ENCODE peak calls at places on chromosomes 5 and 9, in five cellular contexts. One of them, this sample, is unnamed. For H3K4me1, the result is how much of the 10 kb centered on the place peaks cover.

GRCh38 chr9:1005043-1005667 is 28.7 kb downstream of the DMRT3 start:
- DNase-seq in mesendoderm: peak
- DNase-seq in mesenchymal stem cell: peak
- DNase-seq in IMR-90: peak
- DNase-seq in neuronal stem cell: peak
- DNase-seq in this sample: peak

GRCh38 chr5:173592050-173592669 is 24.3 kb downstream of the BOD1 start:
- DNase-seq in mesenchymal stem cell: no peak
- DNase-seq in IMR-90: no peak
- DNase-seq in mesendoderm: peak
- DNase-seq in neuronal stem cell: no peak
- DNase-seq in this sample: no peak

GRCh38 chr9:95937131-95937530 is 61.6 kb downstream of the ERCC6L2 start:
- DNase-seq in mesendoderm: no peak
- DNase-seq in neuronal stem cell: no peak
- DNase-seq in IMR-90: no peak
- DNase-seq in mesenchymal stem cell: no peak
- DNase-seq in this sample: no peak

GRCh38 chr5:142095651-142096330 is 12.8 kb upstream of the NDFIP1 start:
- DNase-seq in mesenchymal stem cell: no peak
- DNase-seq in mesendoderm: no peak
- DNase-seq in IMR-90: no peak
- DNase-seq in neuronal stem cell: no peak
- DNase-seq in this sample: no peak

GRCh38 chr9:79166005-79166404 is 405.8 kb upstream of the TLE4 start:
- DNase-seq in mesendoderm: no peak
- DNase-seq in IMR-90: peak
- DNase-seq in mesenchymal stem cell: peak
- DNase-seq in neuronal stem cell: no peak
- DNase-seq in this sample: no peak

GRCh38 chr5:91206734-91207133 is 176.4 kb downstream of the ARRDC3 start:
- DNase-seq in IMR-90: peak
- DNase-seq in mesendoderm: no peak
- DNase-seq in mesenchymal stem cell: peak
- DNase-seq in neuronal stem cell: no peak
- DNase-seq in this sample: no peak

GRCh38 chr5:71629950-71630349 is 42.8 kb downstream of the MCCC2 start:
- DNase-seq in neuronal stem cell: peak
- DNase-seq in mesendoderm: no peak
- DNase-seq in mesenchymal stem cell: no peak
- DNase-seq in IMR-90: no peak
- DNase-seq in this sample: no peak

GRCh38 chr5:66807743-66808142 is 211.6 kb downstream of the MAST4 start:
- DNase-seq in neuronal stem cell: no peak
- DNase-seq in mesendoderm: peak
- DNase-seq in mesenchymal stem cell: peak
- DNase-seq in IMR-90: peak
- DNase-seq in this sample: no peak

GRCh38 chr9:116520218-116520617 is 166.9 kb upstream of the TRIM32 start:
- DNase-seq in mesenchymal stem cell: no peak
- DNase-seq in IMR-90: no peak
- DNase-seq in mesendoderm: no peak
- DNase-seq in neuronal stem cell: no peak
- DNase-seq in this sample: no peak

GRCh38 chr9:81445331-81445921 is 243.9 kb downstream of the TLE1 start:
- DNase-seq in IMR-90: no peak
- DNase-seq in neuronal stem cell: no peak
- DNase-seq in mesendoderm: no peak
- DNase-seq in mesenchymal stem cell: no peak
- DNase-seq in this sample: no peak

GRCh38 chr9:12798066-12798770 is 23.4 kb downstream of the LURAP1L start:
- DNase-seq in mesenchymal stem cell: no peak
- DNase-seq in IMR-90: no peak
- DNase-seq in neuronal stem cell: no peak
- DNase-seq in mesendoderm: no peak
- DNase-seq in this sample: no peak

GRCh38 chr5:72410896-72411295 is 90.7 kb downstream of the PTCD2 start:
- DNase-seq in IMR-90: peak
- DNase-seq in mesendoderm: no peak
- DNase-seq in mesenchymal stem cell: no peak
- DNase-seq in neuronal stem cell: no peak
- DNase-seq in this sample: no peak

GRCh38 chr9:79604149-79604548 is 32.4 kb downstream of the TLE4 start:
- DNase-seq in IMR-90: no peak
- DNase-seq in mesendoderm: no peak
- DNase-seq in neuronal stem cell: no peak
- DNase-seq in mesenchymal stem cell: no peak
- DNase-seq in this sample: no peak

GRCh38 chr9:78307360-78307759 is 10.4 kb downstream of the PSAT1 start:
- DNase-seq in IMR-90: no peak
- DNase-seq in neuronal stem cell: no peak
- DNase-seq in mesendoderm: no peak
- DNase-seq in mesenchymal stem cell: no peak
- DNase-seq in this sample: no peak

GRCh38 chr9:116647515-116647809 is 39.6 kb upstream of the TRIM32 start:
- DNase-seq in IMR-90: no peak
- DNase-seq in mesenchymal stem cell: no peak
- DNase-seq in neuronal stem cell: no peak
- DNase-seq in mesendoderm: no peak
- DNase-seq in this sample: no peak

GRCh38 chr9:125681657-125682056 is 25.4 kb downstream of the MAPKAP1 start:
- DNase-seq in IMR-90: no peak
- DNase-seq in mesendoderm: no peak
- DNase-seq in neuronal stem cell: no peak
- DNase-seq in mesenchymal stem cell: no peak
- DNase-seq in this sample: no peak

GRCh38 chr5:24749701-24750100 is 104.9 kb upstream of the CDH10 start:
- DNase-seq in neuronal stem cell: no peak
- DNase-seq in mesenchymal stem cell: no peak
- DNase-seq in mesendoderm: no peak
- DNase-seq in IMR-90: peak
- DNase-seq in this sample: no peak

GRCh38 chr5:76104027-76104426 is 20.8 kb downstream of the SV2C start:
- DNase-seq in mesenchymal stem cell: peak
- DNase-seq in mesendoderm: peak
- DNase-seq in IMR-90: peak
- DNase-seq in neuronal stem cell: peak
- DNase-seq in this sample: peak

GRCh38 chr5:126438871-126439270 is 15.7 kb downstream of the GRAMD2B start:
- DNase-seq in neuronal stem cell: no peak
- DNase-seq in mesendoderm: no peak
- DNase-seq in mesenchymal stem cell: no peak
- DNase-seq in IMR-90: peak
- DNase-seq in this sample: no peak

GRCh38 chr9:34328500-34328982 is 527 bp downstream of the KIF24 start:
- DNase-seq in IMR-90: no peak
- DNase-seq in mesenchymal stem cell: no peak
- DNase-seq in neuronal stem cell: no peak
- DNase-seq in mesendoderm: peak
- DNase-seq in this sample: no peak

GRCh38 chr9:120892177-120892747 is 15.3 kb upstream of the PHF19 start:
- DNase-seq in IMR-90: no peak
- DNase-seq in mesendoderm: no peak
- DNase-seq in mesenchymal stem cell: no peak
- DNase-seq in neuronal stem cell: no peak
- DNase-seq in this sample: no peak

GRCh38 chr5:92758552-92758951 is 822.5 kb downstream of the NR2F1-AS1 start:
- DNase-seq in IMR-90: peak
- DNase-seq in neuronal stem cell: no peak
- DNase-seq in mesenchymal stem cell: peak
- DNase-seq in mesendoderm: no peak
- DNase-seq in this sample: no peak

GRCh38 chr5:135709998-135710670 is 124.3 kb upstream of the SLC25A48 start:
- DNase-seq in mesenchymal stem cell: no peak
- DNase-seq in neuronal stem cell: no peak
- DNase-seq in mesendoderm: no peak
- DNase-seq in IMR-90: no peak
- DNase-seq in this sample: no peak

GRCh38 chr9:87678650-87679355 is 47.1 kb upstream of the CTSL start:
- DNase-seq in IMR-90: peak
- DNase-seq in mesenchymal stem cell: peak
- DNase-seq in mesendoderm: peak
- DNase-seq in neuronal stem cell: peak
- DNase-seq in this sample: peak

GRCh38 chr9:95101326-95101725 is 216.2 kb downstream of the FANCC start:
- DNase-seq in neuronal stem cell: no peak
- DNase-seq in mesendoderm: no peak
- DNase-seq in mesenchymal stem cell: no peak
- DNase-seq in IMR-90: no peak
- DNase-seq in this sample: no peak

GRCh38 chr5:72235725-72236124 is 84.3 kb downstream of the MRPS27 start:
- DNase-seq in neuronal stem cell: no peak
- DNase-seq in IMR-90: no peak
- DNase-seq in mesenchymal stem cell: peak
- DNase-seq in mesendoderm: no peak
- DNase-seq in this sample: no peak

GRCh38 chr5:134004626-134005414 is at the start of gene VDAC1:
- DNase-seq in neuronal stem cell: peak
- DNase-seq in mesenchymal stem cell: peak
- DNase-seq in IMR-90: peak
- DNase-seq in mesendoderm: peak
- DNase-seq in this sample: peak

GRCh38 chr5:61532983-61533382 is 200.9 kb downstream of the ZSWIM6 start:
- DNase-seq in IMR-90: no peak
- DNase-seq in mesenchymal stem cell: no peak
- DNase-seq in neuronal stem cell: no peak
- DNase-seq in mesendoderm: no peak
- DNase-seq in this sample: no peak

GRCh38 chr5:151110122-151110681 is 29.4 kb upstream of the TNIP1 start:
- DNase-seq in IMR-90: no peak
- DNase-seq in mesenchymal stem cell: no peak
- DNase-seq in mesendoderm: no peak
- DNase-seq in neuronal stem cell: no peak
- DNase-seq in this sample: no peak

DNA sequence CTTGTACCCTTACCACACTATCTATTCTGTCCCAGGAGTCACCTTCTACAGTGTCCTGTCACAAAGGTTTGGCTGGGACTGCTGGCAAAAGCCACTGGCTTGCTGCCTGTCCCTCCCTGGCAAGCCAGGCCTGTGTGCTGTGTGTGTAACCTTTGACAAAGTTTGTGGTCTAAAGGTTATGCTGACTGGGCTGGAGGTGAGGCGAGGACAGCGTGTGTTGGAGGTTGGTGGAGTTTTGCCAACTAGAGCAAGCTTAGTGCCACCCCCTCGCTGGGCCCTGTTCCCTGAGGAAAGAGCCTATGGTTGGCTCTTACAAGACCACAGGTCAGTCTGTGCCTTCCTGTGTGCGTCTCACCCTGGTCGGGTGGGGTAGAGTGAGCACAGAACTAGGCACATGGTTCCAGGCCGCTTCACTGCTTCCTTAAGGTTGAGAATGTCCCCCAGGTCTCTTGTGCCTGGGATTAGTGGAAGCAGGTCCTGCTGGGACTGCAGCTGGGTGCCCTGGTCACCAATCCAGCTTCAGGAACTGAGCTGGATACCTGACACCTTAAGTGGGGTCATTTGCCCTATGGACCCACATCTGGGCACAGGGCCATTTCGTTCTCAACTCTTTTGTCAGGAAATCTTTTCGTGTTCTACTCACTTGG is 152.2 kb downstream of the GADD45G start:
- DNase-seq in neuronal stem cell: no peak
- DNase-seq in IMR-90: no peak
- DNase-seq in mesenchymal stem cell: peak
- DNase-seq in mesendoderm: no peak
- DNase-seq in this sample: no peak
- H3K18ac ChIP-seq in neuronal stem cell: peak
- H3K18ac ChIP-seq in IMR-90: no peak
- H3K18ac ChIP-seq in mesenchymal stem cell: peak
- H3K18ac ChIP-seq in mesendoderm: no peak
- H3K18ac ChIP-seq in this sample: no peak

GRCh38 chr5:56468278-56468677 is 235.1 kb upstream of the ANKRD55 start:
- DNase-seq in mesenchymal stem cell: no peak
- DNase-seq in IMR-90: no peak
- DNase-seq in mesendoderm: no peak
- DNase-seq in neuronal stem cell: no peak
- DNase-seq in this sample: no peak

GRCh38 chr5:56464935-56465756 is 232.0 kb upstream of the ANKRD55 start:
- DNase-seq in neuronal stem cell: no peak
- DNase-seq in mesendoderm: no peak
- DNase-seq in mesenchymal stem cell: no peak
- DNase-seq in IMR-90: no peak
- DNase-seq in this sample: no peak

GRCh38 chr5:56466136-56466816 is 233.1 kb upstream of the ANKRD55 start:
- DNase-seq in mesenchymal stem cell: no peak
- DNase-seq in mesendoderm: peak
- DNase-seq in IMR-90: no peak
- DNase-seq in neuronal stem cell: no peak
- DNase-seq in this sample: no peak

GRCh38 chr5:56465757-56466127 is 232.6 kb upstream of the ANKRD55 start:
- DNase-seq in mesendoderm: no peak
- DNase-seq in neuronal stem cell: no peak
- DNase-seq in IMR-90: peak
- DNase-seq in mesenchymal stem cell: peak
- DNase-seq in this sample: no peak

GRCh38 chr5:56467176-56467717 is 234.1 kb upstream of the ANKRD55 start:
- DNase-seq in mesendoderm: no peak
- DNase-seq in neuronal stem cell: no peak
- DNase-seq in IMR-90: no peak
- DNase-seq in mesenchymal stem cell: no peak
- DNase-seq in this sample: no peak
- H3K4me1 ChIP-seq in mesendoderm: under half
- H3K4me1 ChIP-seq in neuronal stem cell: under half
- H3K4me1 ChIP-seq in IMR-90: under half
- H3K4me1 ChIP-seq in mesenchymal stem cell: under half
- H3K4me1 ChIP-seq in this sample: under half

GRCh38 chr5:37112383-37112991 is 136.7 kb downstream of the CPLANE1 start:
- DNase-seq in neuronal stem cell: no peak
- DNase-seq in mesenchymal stem cell: no peak
- DNase-seq in mesendoderm: no peak
- DNase-seq in IMR-90: peak
- DNase-seq in this sample: no peak
- H3K9ac ChIP-seq in neuronal stem cell: no peak
- H3K9ac ChIP-seq in mesenchymal stem cell: no peak
- H3K9ac ChIP-seq in mesendoderm: no peak
- H3K9ac ChIP-seq in IMR-90: no peak
- H3K9ac ChIP-seq in this sample: no peak

DNA sequence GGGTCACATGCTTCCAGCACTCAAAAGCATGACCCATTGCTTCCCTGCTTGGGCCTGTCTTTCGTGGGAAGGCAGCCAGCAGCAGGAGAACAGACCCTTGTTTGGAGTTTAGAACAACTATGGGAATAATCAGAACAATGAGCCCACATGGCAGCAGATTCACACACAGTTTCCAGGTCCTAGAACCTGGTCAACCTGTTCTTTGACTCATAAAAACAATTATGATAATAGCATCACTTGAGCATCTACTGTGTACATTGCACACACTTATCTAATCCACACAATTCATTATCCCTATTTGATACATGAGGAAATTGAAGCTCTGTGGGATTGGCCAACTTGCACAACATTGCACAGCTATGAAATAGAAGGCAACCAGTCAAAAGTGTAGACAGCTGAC is 41.7 kb downstream of the KLF4 start:
- DNase-seq in IMR-90: no peak
- DNase-seq in neuronal stem cell: no peak
- DNase-seq in mesenchymal stem cell: no peak
- DNase-seq in mesendoderm: no peak
- DNase-seq in this sample: no peak
- H3K18ac ChIP-seq in IMR-90: no peak
- H3K18ac ChIP-seq in neuronal stem cell: no peak
- H3K18ac ChIP-seq in mesenchymal stem cell: no peak
- H3K18ac ChIP-seq in mesendoderm: no peak
- H3K18ac ChIP-seq in this sample: no peak

GRCh38 chr5:4230531-4230904 is 634.9 kb downstream of the IRX1 start:
- DNase-seq in IMR-90: no peak
- DNase-seq in neuronal stem cell: peak
- DNase-seq in mesendoderm: no peak
- DNase-seq in mesenchymal stem cell: no peak
- DNase-seq in this sample: no peak
- H3K4me1 ChIP-seq in IMR-90: under half
- H3K4me1 ChIP-seq in neuronal stem cell: under half
- H3K4me1 ChIP-seq in mesendoderm: under half
- H3K4me1 ChIP-seq in mesenchymal stem cell: under half
- H3K4me1 ChIP-seq in this sample: under half

This sample was measured in H9.